ENCODE peak calls at places on chromosomes 4 and X, in nine cellular contexts. S is activated CD4-positive, alpha-beta T cell treated with anti-CD3 and anti-CD28 coated beads, Interleukin-2, amount 10 ng/mL, durations not matched to agents 7 days and 5 days; W is T-cell; J is NCI-H1105 treated with DMSO at 0.1 percent for 48 hours; P is Peyer's patch; T is heart left ventricle; A is tibial nerve; R is smooth muscle cell of the brain vasculature; U is KBM-7. Y is an unnamed sample.

GRCh38 chr4:71659979-71660378 is 123.9 kb downstream of the GC start:
- DNase-seq in S (no peak), W (no peak), J (no peak), P (no peak), T (no peak), A (no peak), R (no peak), U (no peak), Y (no peak)

GRCh38 chr4:109009909-109010308 is 247.1 kb upstream of the ETNPPL start:
- DNase-seq in S (no peak), W (no peak), J (no peak), P (no peak), T (no peak), A (no peak), R (no peak), U (no peak), Y (no peak)

GRCh38 chr4:20249333-20249732 is 2.4 kb upstream of the SLIT2 start:
- DNase-seq in S (no peak), W (no peak), J (peak; percentile 22), P (no peak), T (no peak), A (no peak), R (no peak), U (peak; percentile 12), Y (no peak)

GRCh38 chr4:106273831-106274230 is 42.2 kb downstream of the TBCK start:
- DNase-seq in S (no peak), W (no peak), J (no peak), P (no peak), T (no peak), A (no peak), R (no peak), U (no peak), Y (no peak)

GRCh38 chrX:19758536-19758935 is 128.9 kb downstream of the SH3KBP1 start:
- DNase-seq in S (no peak), W (no peak), J (no peak), P (no peak), T (no peak), A (no peak), R (no peak), U (peak; percentile 86), Y (no peak)

GRCh38 chr4:155371432-155372043 is 5.2 kb downstream of the MAP9 start:
- DNase-seq in S (no peak), W (no peak), J (peak; percentile 29), P (no peak), T (no peak), A (no peak), R (no peak), U (peak; percentile 55), Y (peak; percentile 21)

GRCh38 chr4:112007361-112007760 is 137.9 kb upstream of the FAM241A start:
- DNase-seq in S (no peak), W (no peak), J (no peak), P (no peak), T (no peak), A (no peak), R (no peak), U (no peak), Y (no peak)

GRCh38 chr4:24932831-24933230 is 20.0 kb upstream of the CCDC149 start:
- DNase-seq in S (no peak), W (no peak), J (no peak), P (no peak), T (no peak), A (no peak), R (no peak), U (no peak), Y (no peak)

GRCh38 chr4:72779256-72779655 is 210.2 kb upstream of the ADAMTS3 start:
- DNase-seq in S (no peak), W (no peak), J (no peak), P (no peak), T (no peak), A (no peak), R (no peak), U (no peak), Y (no peak)

GRCh38 chr4:156968479-156968984 is 3.1 kb downstream of the PDGFC start:
- DNase-seq in S (peak; percentile 51), W (no peak), J (peak; percentile 26), P (no peak), T (peak; percentile 56), A (peak; percentile 72), R (no peak), U (peak; percentile 95), Y (no peak)

GRCh38 chrX:102599084-102599949 is at the start of gene ARMCX5:
- DNase-seq in S (peak; percentile 75), W (peak; percentile 76), J (peak; percentile 83), P (peak; percentile 64), T (peak; percentile 71), A (peak; percentile 67), R (peak; percentile 53), U (peak; percentile 95), Y (peak; percentile 76)

GRCh38 chr4:120070191-120070590 is 3.5 kb upstream of the MAD2L1 start:
- DNase-seq in S (no peak), W (no peak), J (no peak), P (no peak), T (no peak), A (no peak), R (no peak), U (no peak), Y (no peak)

GRCh38 chr4:56650259-56651070 is 30.6 kb downstream of the HOPX start:
- DNase-seq in S (no peak), W (no peak), J (no peak), P (no peak), T (no peak), A (no peak), R (no peak), U (no peak), Y (no peak)

Y was measured in DMS153.